ENCODE peak calls at places on chromosomes 5 and 9, in six cellular contexts. M is HepG2, X is GM12891, G is GM12878, D is K562, Z is H1. J is an unnamed sample.

GRCh38 chr5:94540856-94541494 is 77.4 kb downstream of the KIAA0825 start:
- DNase-seq in M (no peak), X (no peak), G (no peak), D (no peak), Z (no peak), J (no peak)

GRCh38 chr5:32827981-32828380 is 116.9 kb downstream of the NPR3 start:
- DNase-seq in M (no peak), X (no peak), G (no peak), D (no peak), Z (no peak), J (no peak)

GRCh38 chr9:129343119-129343696 is 165.1 kb upstream of the IER5L start:
- DNase-seq in M (no peak), X (no peak), G (no peak), D (no peak), Z (no peak), J (no peak)

GRCh38 chr9:107274953-107275422 is 8.1 kb upstream of the RAD23B start:
- DNase-seq in M (peak), X (no peak), G (no peak), D (no peak), Z (no peak), J (no peak)

GRCh38 chr9:8826281-8826680 is 1026.7 kb upstream of the DMAC1 start:
- DNase-seq in M (no peak), X (no peak), G (no peak), D (no peak), Z (no peak), J (no peak)

GRCh38 chr5:66198837-66199236 is 54.7 kb downstream of the SREK1 start:
- DNase-seq in M (no peak), X (no peak), G (no peak), D (no peak), Z (no peak), J (no peak)

GRCh38 chr5:171612749-171613148 is 172.9 kb upstream of the SMIM23 start:
- DNase-seq in M (no peak), X (no peak), G (no peak), D (no peak), Z (no peak), J (no peak)

GRCh38 chr9:27572918-27573698 is at the start of gene C9orf72:
- DNase-seq in M (peak), X (peak), G (no peak), D (peak), Z (no peak), J (peak)

GRCh38 chr5:141869514-141869913 is 8.7 kb downstream of the PCDH1 start:
- DNase-seq in M (no peak), X (no peak), G (no peak), D (no peak), Z (no peak), J (no peak)

GRCh38 chr9:18141681-18142080 is 332.3 kb upstream of the ADAMTSL1 start:
- DNase-seq in M (no peak), X (no peak), G (no peak), D (no peak), Z (no peak), J (no peak)

GRCh38 chr9:109918359-109919163 is 138.6 kb downstream of the PALM2AKAP2 start:
- DNase-seq in M (no peak), X (no peak), G (peak), D (no peak), Z (no peak), J (no peak)

GRCh38 chr9:31137850-31138160 is 1246.6 kb upstream of the ACO1 start:
- DNase-seq in M (no peak), X (no peak), G (no peak), D (no peak), Z (no peak), J (no peak)

GRCh38 chr9:10674586-10674985 is 61.8 kb upstream of the PTPRD start:
- DNase-seq in M (no peak), X (no peak), G (no peak), D (no peak), Z (no peak), J (no peak)

GRCh38 chr5:62077823-62078550 is 228.0 kb upstream of the KIF2A start:
- DNase-seq in M (no peak), X (no peak), G (no peak), D (no peak), Z (no peak), J (no peak)

GRCh38 chr5:55691265-55692105 is 20.6 kb downstream of the SLC38A9 start:
- DNase-seq in M (peak), X (no peak), G (no peak), D (peak), Z (no peak), J (no peak)

GRCh38 chr9:129175515-129175824 is 2.6 kb downstream of the IER5L start:
- DNase-seq in M (no peak), X (no peak), G (no peak), D (no peak), Z (no peak), J (no peak)

GRCh38 chr9:136089697-136090045 is 5.4 kb downstream of the NACC2 start:
- DNase-seq in M (no peak), X (no peak), G (no peak), D (no peak), Z (no peak), J (no peak)

GRCh38 chr5:62284946-62285891 is 20.8 kb upstream of the KIF2A start:
- DNase-seq in M (no peak), X (no peak), G (peak), D (peak), Z (no peak), J (no peak)

GRCh38 chr5:14153932-14154646 is 10.9 kb downstream of the TRIO start:
- DNase-seq in M (no peak), X (no peak), G (no peak), D (no peak), Z (no peak), J (no peak)

GRCh38 chr5:131068893-131069643 is 96.0 kb downstream of the HINT1 start:
- DNase-seq in M (no peak), X (peak), G (peak), D (no peak), Z (no peak), J (peak)

GRCh38 chr5:111072949-111073682 is 1.6 kb downstream of the TSLP start:
- DNase-seq in M (no peak), X (no peak), G (no peak), D (peak), Z (no peak), J (no peak)

GRCh38 chr5:2898661-2899060 is 147.2 kb upstream of the IRX2 start:
- DNase-seq in M (no peak), X (no peak), G (no peak), D (no peak), Z (no peak), J (no peak)

GRCh38 chr5:145801195-145801594 is 33.9 kb downstream of the PRELID2 start:
- DNase-seq in M (no peak), X (no peak), G (no peak), D (no peak), Z (no peak), J (no peak)
- TF ChIP-seq POLR2AphosphoS5 in M (no peak), X (no peak), G (no peak), D (no peak), Z (no peak), J (no peak)

GRCh38 chr5:179908528-179908927 is 831 bp upstream of the TBC1D9B start:
- DNase-seq in M (peak), X (no peak), G (no peak), D (no peak), Z (peak), J (no peak)

GRCh38 chr5:179906795-179907569 is 715 bp downstream of the TBC1D9B start:
- DNase-seq in M (no peak), X (no peak), G (no peak), D (peak), Z (no peak), J (no peak)

GRCh38 chr5:179909224-179909623 is 1.5 kb upstream of the TBC1D9B start:
- DNase-seq in M (no peak), X (no peak), G (no peak), D (no peak), Z (no peak), J (no peak)

GRCh38 chr5:179906294-179906794 is 1.4 kb downstream of the TBC1D9B start:
- DNase-seq in M (no peak), X (no peak), G (no peak), D (no peak), Z (no peak), J (no peak)

GRCh38 chr5:179907570-179908324 is at the start of gene TBC1D9B:
- DNase-seq in M (peak), X (peak), G (no peak), D (peak), Z (no peak), J (peak)
- TF ChIP-seq POLR2A in M (peak), X (peak), G (peak), D (no peak), Z (no peak), J (peak)

DNA sequence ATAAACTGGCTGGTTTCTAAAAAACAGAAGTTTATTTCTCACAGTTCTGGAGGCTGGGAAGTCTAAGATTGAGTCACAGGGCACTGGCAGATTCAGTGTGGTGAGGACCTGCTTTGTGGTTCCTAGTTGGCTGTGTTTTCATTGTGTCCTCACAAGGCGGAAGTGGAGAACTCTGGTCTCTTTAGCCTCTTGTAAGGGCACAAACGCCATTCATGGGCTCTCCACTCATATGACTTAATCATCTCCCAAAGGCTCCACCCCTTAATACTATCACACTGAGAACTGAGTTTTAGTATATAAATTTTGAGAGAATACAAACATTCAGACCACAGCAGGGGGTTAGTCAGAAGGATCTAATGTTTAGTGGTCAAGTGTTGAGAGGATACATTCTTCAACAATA is 208.2 kb downstream of the SEC61B start:
- DNase-seq in M (no peak), X (no peak), G (no peak), D (no peak), Z (no peak), J (no peak)
- TF ChIP-seq TAF1 in M (no peak), X (no peak), G (no peak), D (no peak), Z (no peak), J (no peak)

GRCh38 chr9:38687992-38688391 is 31.9 kb downstream of the FAM240B start:
- DNase-seq in M (no peak), X (no peak), G (no peak), D (no peak), Z (no peak), J (no peak)

GRCh38 chr9:38686923-38687322 is 33.0 kb downstream of the FAM240B start:
- DNase-seq in M (no peak), X (no peak), G (no peak), D (no peak), Z (no peak), J (no peak)

GRCh38 chr9:38690574-38690973 is 29.4 kb downstream of the FAM240B start:
- DNase-seq in M (no peak), X (no peak), G (no peak), D (no peak), Z (no peak), J (no peak)

GRCh38 chr9:38687389-38687842 is 32.5 kb downstream of the FAM240B start:
- DNase-seq in M (peak), X (peak), G (no peak), D (peak), Z (no peak), J (no peak)

GRCh38 chr9:38689678-38690077 is 30.3 kb downstream of the FAM240B start:
- DNase-seq in M (no peak), X (no peak), G (no peak), D (no peak), Z (peak), J (no peak)
- TF ChIP-seq POLR2AphosphoS5 in M (no peak), X (no peak), G (no peak), D (no peak), Z (no peak), J (no peak)

GRCh38 chr5:10723519-10723918 is 37.5 kb downstream of the DAP start:
- DNase-seq in M (no peak), X (no peak), G (no peak), D (no peak), Z (no peak), J (no peak)

GRCh38 chr5:10725636-10726035 is 35.4 kb downstream of the DAP start:
- DNase-seq in M (no peak), X (no peak), G (no peak), D (no peak), Z (no peak), J (no peak)

GRCh38 chr5:10726179-10726912 is 34.7 kb downstream of the DAP start:
- DNase-seq in M (no peak), X (no peak), G (no peak), D (peak), Z (no peak), J (no peak)

GRCh38 chr5:10726913-10727517 is 34.0 kb downstream of the DAP start:
- DNase-seq in M (no peak), X (no peak), G (no peak), D (no peak), Z (no peak), J (no peak)

GRCh38 chr5:10724799-10725507 is 36.1 kb downstream of the DAP start:
- DNase-seq in M (peak), X (no peak), G (no peak), D (peak), Z (no peak), J (no peak)
- TF ChIP-seq POLR2A in M (no peak), X (no peak), G (no peak), D (peak), Z (no peak), J (no peak)

DNA sequence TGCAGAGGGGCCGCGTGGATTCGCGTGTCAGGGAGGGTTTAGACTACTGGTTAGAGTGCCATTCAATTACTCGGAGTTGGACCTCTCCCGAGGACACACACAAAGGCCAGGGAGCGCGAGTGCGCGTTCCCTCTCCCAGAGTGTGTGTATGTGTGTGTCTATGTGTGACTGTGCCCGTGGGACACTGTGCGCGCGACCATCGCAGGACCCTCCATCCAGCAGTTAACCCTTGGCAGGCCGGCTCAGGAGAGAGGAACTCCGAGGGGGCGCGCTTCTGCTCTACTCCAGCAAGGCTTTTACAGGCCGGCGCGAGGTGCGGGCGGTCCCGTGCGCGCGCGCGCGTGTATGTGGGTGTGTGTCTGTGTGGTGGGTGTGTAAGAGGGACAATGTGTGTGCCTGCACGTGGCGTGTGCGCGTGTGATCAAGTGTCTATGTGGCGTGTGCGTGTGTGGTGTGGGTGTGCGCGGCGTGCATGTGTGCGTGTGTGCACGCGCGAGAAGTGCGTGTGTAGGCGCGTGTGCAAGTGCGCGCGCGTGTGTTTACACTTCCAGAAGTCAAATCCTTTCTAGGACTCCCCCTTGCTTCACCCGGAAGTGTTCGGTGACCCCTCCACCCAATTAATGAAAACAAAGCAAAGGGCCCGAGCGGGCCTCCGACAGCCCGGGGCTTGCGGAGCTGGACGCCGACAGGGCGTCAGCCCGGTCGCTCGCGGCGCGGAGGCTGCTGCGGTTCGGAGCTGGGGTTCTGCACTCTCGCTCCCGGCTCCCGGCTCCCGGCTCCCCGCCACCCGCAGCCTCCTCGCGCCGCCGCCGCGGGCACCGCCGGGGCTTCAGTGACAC is 75.3 kb upstream of the TBCA start:
- DNase-seq in M (no peak), X (peak), G (no peak), D (no peak), Z (no peak), J (peak)
- TF ChIP-seq TAF1 in M (no peak), X (no peak), G (no peak), D (no peak), Z (no peak), J (no peak)

DNA sequence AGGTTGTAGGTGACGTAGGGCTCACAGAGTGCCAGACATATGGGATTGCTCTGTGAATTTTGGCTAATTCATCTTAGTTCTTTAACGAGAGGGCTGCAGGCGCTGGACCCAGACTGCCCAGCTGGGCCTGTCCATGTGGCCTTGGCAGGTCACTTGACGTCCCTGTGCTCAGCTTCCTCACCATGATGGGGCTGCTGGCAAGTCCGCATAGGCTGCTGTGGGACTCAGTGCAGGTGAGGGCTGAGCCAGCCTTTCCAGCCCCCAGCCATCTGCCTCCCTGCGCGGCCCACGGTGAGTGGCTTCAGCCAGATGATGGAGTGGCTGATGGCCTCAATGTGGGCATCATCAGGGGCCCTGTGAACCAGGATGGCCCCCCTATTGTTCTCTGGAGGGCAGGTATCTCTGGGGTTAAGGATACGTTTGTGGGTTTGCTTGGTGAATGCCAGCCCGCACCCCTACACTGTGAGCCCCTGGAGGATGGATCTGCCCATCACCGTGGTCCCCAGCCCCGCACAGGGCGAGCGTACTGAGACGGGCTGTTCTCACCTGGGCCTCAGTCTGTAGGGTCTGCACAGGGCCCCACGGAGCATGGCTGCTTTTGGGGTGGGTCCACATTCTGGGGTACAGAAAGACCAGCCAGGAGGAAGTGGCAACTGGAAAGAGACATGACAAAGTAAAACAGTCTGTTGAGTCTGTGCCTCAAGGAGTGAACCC is 3.7 kb downstream of the CARD19 start:
- DNase-seq in M (no peak), X (no peak), G (no peak), D (no peak), Z (no peak), J (no peak)
- TF ChIP-seq POLR2AphosphoS5 in M (no peak), X (no peak), G (no peak), D (no peak), Z (no peak), J (no peak)

DNA sequence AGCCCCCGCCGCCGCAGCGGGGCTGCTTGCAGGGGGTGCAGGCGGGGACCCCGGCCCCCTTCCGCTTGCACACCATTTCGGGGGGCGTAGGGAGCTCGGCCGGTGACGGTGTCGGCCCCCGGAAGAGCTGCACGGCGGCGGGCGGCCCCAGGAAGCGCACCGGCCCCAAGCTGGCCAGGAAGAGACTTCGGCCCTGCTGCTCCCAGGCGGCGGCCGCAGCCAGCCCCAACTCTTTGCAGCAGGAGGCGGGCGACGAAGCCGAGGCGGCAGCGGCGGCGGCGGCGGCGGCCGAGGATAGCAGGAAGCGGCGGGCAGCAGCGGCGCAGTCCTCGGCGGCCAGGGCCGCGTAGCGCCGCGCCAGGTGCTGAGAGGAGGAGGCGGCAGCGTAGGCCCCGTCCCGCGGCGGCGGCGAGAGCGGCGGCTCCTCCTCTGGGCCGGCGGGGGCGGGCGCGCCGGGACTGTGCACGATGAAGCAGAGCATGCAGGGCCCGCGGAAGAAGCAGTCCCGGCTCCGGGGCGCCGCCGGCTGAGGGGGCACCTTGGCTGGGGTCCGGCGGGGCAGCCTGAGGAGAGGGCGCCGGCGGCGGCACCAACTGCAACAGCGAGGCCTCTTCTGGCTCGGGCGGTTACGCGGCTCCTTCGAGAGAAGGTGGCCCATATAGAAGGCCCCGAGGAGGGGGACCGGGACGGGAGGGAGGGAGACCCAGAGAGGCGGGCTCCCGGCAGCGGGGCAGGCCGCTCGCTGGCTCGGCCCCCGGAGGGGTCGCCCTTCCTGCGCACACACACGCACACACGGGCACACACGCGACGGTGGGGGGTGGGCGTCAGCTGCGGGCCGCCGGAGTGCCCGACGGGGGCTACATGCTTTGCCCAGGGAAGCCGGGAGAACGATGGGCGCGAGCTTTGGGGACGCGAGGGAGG is 604 bp downstream of the FBXL17 start:
- DNase-seq in M (peak), X (peak), G (no peak), D (peak), Z (no peak), J (peak)
- TF ChIP-seq POLR2A in M (no peak), X (no peak), G (peak), D (no peak), Z (no peak), J (no peak)

GRCh38 chr5:79032031-79032711 is 37.3 kb downstream of the DMGDH start:
- DNase-seq in M (no peak), X (no peak), G (no peak), D (no peak), Z (no peak), J (no peak)
- TF ChIP-seq TAF1 in M (no peak), X (no peak), G (no peak), D (no peak), Z (no peak), J (no peak)

J was measured in GM12892.